ENCODE peak calls at places on chromosomes 1 and 21, in seven cellular contexts. E is SJSA1, X is upper lobe of right lung, M is cardiac muscle cell, N is ELR, W is sigmoid colon, P is smooth muscle cell of the brain vasculature. J is an unnamed sample.

GRCh38 chr1:46461809-46462448 is 27.7 kb upstream of the DMBX1 start:
- DNase-seq in E (no peak), X (no peak), M (no peak), N (no peak), W (no peak), P (no peak), J (no peak)

GRCh38 chr1:89660086-89660946 is 27.4 kb downstream of the LRRC8C start:
- DNase-seq in E (no peak), X (no peak), M (no peak), N (no peak), W (no peak), P (no peak), J (no peak)

GRCh38 chr1:84415386-84415785 is 17.1 kb downstream of the DNASE2B start:
- DNase-seq in E (no peak), X (no peak), M (no peak), N (peak), W (no peak), P (no peak), J (no peak)

GRCh38 chr1:84668185-84668584 is 22.1 kb downstream of the SSX2IP start:
- DNase-seq in E (no peak), X (no peak), M (no peak), N (peak), W (no peak), P (no peak), J (no peak)

GRCh38 chr1:209646558-209646957 is 5.7 kb downstream of the LAMB3 start:
- DNase-seq in E (peak), X (no peak), M (no peak), N (peak), W (no peak), P (no peak), J (no peak)

GRCh38 chr1:64980745-64981601 is 14.6 kb upstream of the JAK1 start:
- DNase-seq in E (no peak), X (no peak), M (no peak), N (peak), W (no peak), P (no peak), J (no peak)

GRCh38 chr1:24535021-24535424 is 20.9 kb upstream of the NCMAP start:
- DNase-seq in E (no peak), X (no peak), M (no peak), N (no peak), W (no peak), P (no peak), J (no peak)

GRCh38 chr21:32463367-32463766 is 50.9 kb downstream of the EVA1C start:
- DNase-seq in E (peak), X (no peak), M (no peak), N (peak), W (no peak), P (no peak), J (no peak)

GRCh38 chr1:205535866-205536758 is 31.6 kb downstream of the CDK18 start:
- DNase-seq in E (peak), X (peak), M (no peak), N (no peak), W (peak), P (no peak), J (no peak)

GRCh38 chr1:19113362-19114092 is 96.5 kb downstream of the UBR4 start:
- DNase-seq in E (peak), X (no peak), M (peak), N (peak), W (no peak), P (peak), J (peak)

GRCh38 chr1:178495158-178495557 is 1.6 kb downstream of the CLEC20A start:
- DNase-seq in E (no peak), X (no peak), M (no peak), N (no peak), W (no peak), P (no peak), J (no peak)

GRCh38 chr1:159261726-159262494 is 40.2 kb upstream of the FCER1A start:
- DNase-seq in E (no peak), X (no peak), M (no peak), N (no peak), W (no peak), P (no peak), J (no peak)

GRCh38 chr21:25330266-25330665 is 277.0 kb downstream of the MRPL39 start:
- DNase-seq in E (no peak), X (no peak), M (no peak), N (no peak), W (no peak), P (no peak), J (no peak)

GRCh38 chr1:32201011-32201855 is 838 bp downstream of the CCDC28B start:
- DNase-seq in E (peak), X (peak), M (peak), N (peak), W (peak), P (no peak), J (peak)

GRCh38 chr1:84907095-84907827 is 14.3 kb upstream of the LPAR3 start:
- DNase-seq in E (no peak), X (no peak), M (no peak), N (peak), W (no peak), P (no peak), J (no peak)

GRCh38 chr1:94039514-94039870 is 81.5 kb downstream of the ABCA4 start:
- DNase-seq in E (peak), X (peak), M (peak), N (peak), W (peak), P (no peak), J (peak)

GRCh38 chr1:156154317-156154749 is 948 bp downstream of the SEMA4A start:
- DNase-seq in E (no peak), X (peak), M (no peak), N (no peak), W (no peak), P (no peak), J (no peak)

GRCh38 chr1:79113836-79114235 is 107.3 kb upstream of the ADGRL4 start:
- DNase-seq in E (no peak), X (no peak), M (no peak), N (no peak), W (no peak), P (no peak), J (no peak)

GRCh38 chr21:34198232-34199120 is 125.1 kb downstream of the MRPS6 start:
- DNase-seq in E (no peak), X (no peak), M (peak), N (no peak), W (no peak), P (no peak), J (no peak)

GRCh38 chr1:157626099-157626498 is 28.2 kb upstream of the FCRL4 start:
- DNase-seq in E (no peak), X (no peak), M (peak), N (peak), W (no peak), P (no peak), J (peak)

GRCh38 chr1:224205438-224205840 is 22.4 kb downstream of the DEGS1 start:
- DNase-seq in E (peak), X (no peak), M (no peak), N (peak), W (no peak), P (no peak), J (no peak)

GRCh38 chr1:203271018-203271743 is 34.1 kb upstream of the BTG2 start:
- DNase-seq in E (no peak), X (peak), M (peak), N (peak), W (peak), P (no peak), J (peak)

GRCh38 chr1:172268237-172268636 is 152.2 kb upstream of the C1orf105 start:
- DNase-seq in E (no peak), X (no peak), M (no peak), N (no peak), W (no peak), P (no peak), J (no peak)

GRCh38 chr1:156768610-156769295 is 1.4 kb downstream of the PRCC start:
- DNase-seq in E (no peak), X (no peak), M (no peak), N (no peak), W (no peak), P (no peak), J (no peak)

GRCh38 chr1:160137216-160137862 is 14.1 kb upstream of the ATP1A4 start:
- DNase-seq in E (no peak), X (no peak), M (no peak), N (no peak), W (no peak), P (no peak), J (peak)

GRCh38 chr1:246641394-246641793 is 75.1 kb downstream of the CNST start:
- DNase-seq in E (no peak), X (no peak), M (no peak), N (no peak), W (no peak), P (no peak), J (no peak)

GRCh38 chr1:168623838-168624237 is 47.4 kb downstream of the XCL1 start:
- DNase-seq in E (no peak), X (no peak), M (no peak), N (no peak), W (no peak), P (no peak), J (no peak)

GRCh38 chr21:15210235-15210678 is 145.5 kb upstream of the NRIP1 start:
- DNase-seq in E (no peak), X (peak), M (no peak), N (peak), W (peak), P (no peak), J (peak)

GRCh38 chr1:87766737-87767136 is 438.1 kb downstream of the LMO4 start:
- DNase-seq in E (no peak), X (no peak), M (no peak), N (peak), W (no peak), P (no peak), J (no peak)

GRCh38 chr1:38607526-38607925 is 252.0 kb downstream of the RRAGC start:
- DNase-seq in E (no peak), X (no peak), M (no peak), N (no peak), W (no peak), P (no peak), J (no peak)

GRCh38 chr1:40712405-40712944 is 21.0 kb downstream of the NFYC start:
- DNase-seq in E (no peak), X (no peak), M (no peak), N (no peak), W (no peak), P (no peak), J (no peak)

GRCh38 chr1:65793359-65793732 is 651 bp downstream of the PDE4B start:
- DNase-seq in E (no peak), X (no peak), M (peak), N (peak), W (no peak), P (no peak), J (peak)

GRCh38 chr1:229430761-229431269 is 3.1 kb downstream of the ACTA1 start:
- DNase-seq in E (peak), X (peak), M (peak), N (peak), W (no peak), P (no peak), J (no peak)

GRCh38 chr1:211474426-211474825 is 17.5 kb downstream of the RD3 start:
- DNase-seq in E (no peak), X (no peak), M (peak), N (no peak), W (no peak), P (no peak), J (peak)

J was measured in cerebellar cortex.